ENCODE peak calls at places on chromosome 22, in nine cellular contexts. T is astrocyte of the spinal cord; E is PC-3; U is stimulated activated CD4-positive, alpha-beta T cell treated with anti-CD3 and anti-CD28 coated beads, Interleukin-4, amount 100 ng/mL, for 4 hours; F is NCI-H187; M is germinal center; Y is GM13976; O is effector memory CD4-positive, alpha-beta T cell; B is LoVo. Z is an unnamed sample.

GRCh38 chr22:36541831-36542391 is 12.9 kb upstream of the EIF3D start:
- DNase-seq in T (peak), E (peak), U (peak), F (no peak), M (no peak), Y (no peak), O (no peak), B (peak), Z (peak)

GRCh38 chr22:43081968-43082367 is 7.2 kb downstream of the TTLL1 start:
- DNase-seq in T (no peak), E (no peak), U (no peak), F (no peak), M (no peak), Y (no peak), O (no peak), B (no peak), Z (no peak)

GRCh38 chr22:39348909-39349505 is 784 bp upstream of the SYNGR1 start:
- DNase-seq in T (no peak), E (no peak), U (no peak), F (no peak), M (peak), Y (no peak), O (no peak), B (no peak), Z (peak)

GRCh38 chr22:32850591-32851517 is 49.3 kb downstream of the TIMP3 start:
- DNase-seq in T (no peak), E (no peak), U (no peak), F (no peak), M (no peak), Y (no peak), O (no peak), B (no peak), Z (no peak)

GRCh38 chr22:30397656-30398635 is 1.1 kb downstream of the SEC14L2 start:
- DNase-seq in T (no peak), E (peak), U (no peak), F (no peak), M (no peak), Y (peak), O (no peak), B (no peak), Z (no peak)

GRCh38 chr22:46806789-46807188 is 44.3 kb downstream of the TBC1D22A start:
- DNase-seq in T (no peak), E (no peak), U (no peak), F (no peak), M (no peak), Y (no peak), O (no peak), B (no peak), Z (no peak)

GRCh38 chr22:43183496-43184263 is 3.3 kb downstream of the TTLL12 start:
- DNase-seq in T (peak), E (no peak), U (no peak), F (no peak), M (no peak), Y (no peak), O (no peak), B (no peak), Z (no peak)

GRCh38 chr22:37455896-37456295 is 28.6 kb upstream of the ELFN2 start:
- DNase-seq in T (no peak), E (no peak), U (no peak), F (no peak), M (no peak), Y (no peak), O (no peak), B (no peak), Z (no peak)

GRCh38 chr22:32697331-32697995 is 104.0 kb upstream of the TIMP3 start:
- DNase-seq in T (no peak), E (no peak), U (no peak), F (no peak), M (no peak), Y (no peak), O (no peak), B (no peak), Z (no peak)

GRCh38 chr22:36510966-36511881 is 4.4 kb upstream of the FOXRED2 start:
- DNase-seq in T (peak), E (peak), U (no peak), F (no peak), M (peak), Y (no peak), O (no peak), B (peak), Z (peak)